ENCODE peak calls at places on chromosomes 2 and 18, in four cellular contexts. C is PC-9, S is sigmoid colon, L is Caco-2. N is an unnamed sample.

GRCh38 chr2:40545645-40546044 is 93.8 kb upstream of the SLC8A1 start:
- DNase-seq in L (no peak), C (no peak), S (no peak), N (no peak)

GRCh38 chr2:96819101-96819875 is 3.2 kb downstream of the CNNM3 start:
- DNase-seq in L (peak; percentile 94), C (no peak), S (no peak), N (no peak)

GRCh38 chr18:3401669-3402620 is 48.0 kb upstream of the TGIF1 start:
- DNase-seq in L (no peak), S (no peak), C (no peak), N (no peak)

GRCh38 chr18:55551227-55551626 is 36.8 kb downstream of the TCF4 start:
- DNase-seq in S (no peak), C (no peak), L (no peak), N (no peak)

GRCh38 chr18:57928466-57928865 is 115.6 kb upstream of the NEDD4L start:
- DNase-seq in C (no peak), L (no peak), S (no peak), N (no peak)

GRCh38 chr18:63518178-63519012 is 23.8 kb upstream of the SERPINB12 start:
- DNase-seq in C (peak; percentile 67), S (peak; percentile 74), L (peak; percentile 51), N (peak; percentile 28)

GRCh38 chr2:53252115-53252514 is 515.5 kb upstream of the CHAC2 start:
- DNase-seq in C (peak; percentile 58), L (no peak), S (no peak), N (no peak)

GRCh38 chr2:227799202-227799601 is 14.4 kb upstream of the CCL20 start:
- DNase-seq in C (no peak), L (no peak), S (no peak), N (no peak)

GRCh38 chr2:60885683-60886082 is 4.3 kb downstream of the REL start:
- DNase-seq in C (no peak), S (no peak), L (peak; percentile 25), N (no peak)

GRCh38 chr18:56431551-56431950 is 206.8 kb downstream of the TXNL1 start:
- DNase-seq in L (no peak), S (no peak), C (peak; percentile 91), N (peak; percentile 9)

GRCh38 chr2:238489431-238489830 is 62.7 kb downstream of the ASB1 start:
- DNase-seq in C (no peak), L (no peak), S (no peak), N (no peak)

GRCh38 chr2:231062776-231063175 is 6.1 kb downstream of the PSMD1 start:
- DNase-seq in S (no peak), C (no peak), L (no peak), N (no peak)

GRCh38 chr2:11738589-11739436 is 7.6 kb upstream of the LPIN1 start:
- DNase-seq in S (peak; percentile 96), L (peak; percentile 67), C (peak; percentile 95), N (no peak)

GRCh38 chr18:48954837-48955527 is 4.2 kb upstream of the SMAD7 start:
- DNase-seq in S (no peak), C (peak; percentile 74), L (no peak), N (no peak)

GRCh38 chr2:182504903-182505302 is 78.1 kb upstream of the PDE1A start:
- DNase-seq in S (no peak), L (no peak), C (no peak), N (peak; percentile 79)

GRCh38 chr2:127957240-127957639 is 70.6 kb downstream of the SAP130 start:
- DNase-seq in S (no peak), C (no peak), L (no peak), N (no peak)

GRCh38 chr2:1696472-1696871 is 47.8 kb downstream of the PXDN start:
- DNase-seq in C (no peak), S (no peak), L (no peak), N (no peak)

GRCh38 chr2:240278661-240279060 is 138.2 kb upstream of the OTOS start:
- DNase-seq in L (no peak), S (no peak), C (no peak), N (no peak)

GRCh38 chr2:166158546-166158945 is 30.7 kb upstream of the SCN1A start:
- DNase-seq in L (no peak), C (no peak), S (no peak), N (peak; percentile 14)

GRCh38 chr18:23982154-23983071 is 32.1 kb upstream of the TTC39C start:
- DNase-seq in L (no peak), S (peak; percentile 85), C (no peak), N (peak; percentile 65)

GRCh38 chr2:185738679-185739472 is at the start of gene FSIP2:
- DNase-seq in S (peak; percentile 67), C (no peak), L (no peak), N (peak; percentile 39)

GRCh38 chr2:41595235-41595634 is 452.6 kb upstream of the PKDCC start:
- DNase-seq in C (no peak), S (no peak), L (no peak), N (no peak)

GRCh38 chr2:199019898-199020507 is 437.7 kb downstream of the SATB2 start:
- DNase-seq in L (peak; percentile 14), C (no peak), S (no peak), N (peak; percentile 21)

GRCh38 chr18:6682437-6683111 is 46.9 kb upstream of the ARHGAP28 start:
- DNase-seq in C (no peak), S (peak; percentile 64), L (peak; percentile 64), N (no peak)

GRCh38 chr2:156947261-156947660 is 310.2 kb upstream of the GALNT5 start:
- DNase-seq in C (no peak), S (no peak), L (no peak), N (no peak)

GRCh38 chr2:148594216-148594615 is 50.3 kb upstream of the EPC2 start:
- DNase-seq in C (no peak), L (no peak), S (no peak), N (no peak)

GRCh38 chr2:38621018-38621417 is 18.3 kb upstream of the HNRNPLL start:
- DNase-seq in C (no peak), S (no peak), L (no peak), N (no peak)

GRCh38 chr2:143158098-143158497 is 28.9 kb downstream of the ARHGAP15 start:
- DNase-seq in C (no peak), L (no peak), S (no peak), N (no peak)
- H3K4me3 ChIP-seq in C (no peak overlapping the region), L (no peak overlapping the region), S (no peak overlapping the region), N (no peak overlapping the region)

GRCh38 chr2:43171789-43172188 is 54.6 kb downstream of the ZFP36L2 start:
- DNase-seq in S (peak; percentile 83), L (no peak), C (peak; percentile 37), N (peak; percentile 15)
- TF ChIP-seq CTCF in S (no peak), L (no peak), C (no peak), N (no peak)

GRCh38 chr18:78726326-78727056 is 253.1 kb upstream of the SALL3 start:
- DNase-seq in L (no peak), S (peak; percentile 33), C (no peak), N (no peak)
- H3K4me3 ChIP-seq in L (no peak overlapping the region), S (no peak overlapping the region), C (no peak overlapping the region), N (no peak overlapping the region)

DNA sequence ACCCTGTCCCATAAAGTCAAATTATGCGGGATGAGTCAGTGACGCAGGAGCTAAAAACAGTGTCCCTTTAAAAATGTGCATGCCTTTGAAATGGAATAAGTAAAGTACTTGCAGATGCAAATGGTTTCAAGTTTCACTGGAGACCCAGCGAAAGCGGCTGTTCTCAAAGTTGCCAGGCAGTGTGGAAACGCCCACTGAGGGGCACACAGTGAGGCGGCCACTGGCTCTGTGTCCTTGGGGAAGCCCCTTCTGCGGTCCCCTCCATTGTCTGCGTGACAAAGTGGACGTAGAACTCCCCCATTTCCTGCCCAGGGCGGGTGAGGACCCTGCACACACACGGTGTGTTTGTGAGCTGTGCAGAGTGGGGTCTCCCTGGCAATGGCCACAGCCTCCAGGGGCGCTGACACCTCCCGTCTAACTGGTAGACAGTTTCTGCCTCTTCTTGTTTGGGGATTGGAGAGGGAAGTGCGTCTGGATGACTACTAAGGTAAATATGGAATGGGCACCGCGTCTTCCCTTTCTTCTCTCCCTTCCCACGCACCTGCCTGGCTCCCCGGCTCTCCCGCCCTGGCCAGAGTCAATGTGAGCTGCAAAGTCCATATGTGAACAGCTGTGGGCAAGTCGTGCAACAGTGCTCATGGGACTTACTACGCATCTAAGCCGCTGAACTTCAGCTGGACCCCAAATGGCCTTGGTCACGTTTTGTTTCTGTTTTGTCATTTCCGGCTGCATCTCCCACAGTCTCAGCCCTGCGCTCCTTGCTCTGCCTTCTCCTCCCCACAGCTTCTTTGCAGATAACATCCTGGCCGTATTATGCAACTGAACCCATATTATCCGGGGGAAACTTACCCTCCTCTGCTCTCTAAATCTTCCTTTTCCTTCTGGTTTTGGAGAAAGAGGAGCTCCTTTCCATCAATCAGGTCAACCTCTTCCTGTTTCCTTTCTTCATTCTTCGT is 33.7 kb upstream of the ZNF516 start:
- DNase-seq in C (peak; percentile 43), L (peak; percentile 1), S (peak; percentile 82), N (no peak)
- TF ChIP-seq CTCF in C (no peak), L (no peak), S (no peak), N (peak; percentile 12)

GRCh38 chr2:202479090-202479489 is 103.0 kb downstream of the BMPR2 start:
- DNase-seq in S (no peak), L (no peak), C (no peak), N (no peak)
- H3K4me3 ChIP-seq in S (no peak overlapping the region), L (no peak overlapping the region), C (no peak overlapping the region), N (no peak overlapping the region)

GRCh38 chr2:8548065-8548870 is 133.6 kb upstream of the ID2 start:
- DNase-seq in L (no peak), C (no peak), S (peak; percentile 55), N (no peak)
- TF ChIP-seq CTCF in L (no peak), C (no peak), S (no peak), N (no peak)

GRCh38 chr2:178111743-178112142 is 494 bp upstream of the RBM45 start:
- DNase-seq in C (no peak), S (no peak), L (no peak), N (no peak)
- H3K4me3 ChIP-seq in C (peak overlapping the region; percentile 77), S (peak overlapping the region; percentile 86), L (no peak overlapping the region), N (no peak overlapping the region)

GRCh38 chr2:20016346-20016745 is 3.9 kb upstream of the MATN3 start:
- DNase-seq in L (peak; percentile 51), C (no peak), S (no peak), N (no peak)
- TF ChIP-seq CTCF in L (peak; percentile 41), C (no peak), S (no peak), N (no peak)

DNA sequence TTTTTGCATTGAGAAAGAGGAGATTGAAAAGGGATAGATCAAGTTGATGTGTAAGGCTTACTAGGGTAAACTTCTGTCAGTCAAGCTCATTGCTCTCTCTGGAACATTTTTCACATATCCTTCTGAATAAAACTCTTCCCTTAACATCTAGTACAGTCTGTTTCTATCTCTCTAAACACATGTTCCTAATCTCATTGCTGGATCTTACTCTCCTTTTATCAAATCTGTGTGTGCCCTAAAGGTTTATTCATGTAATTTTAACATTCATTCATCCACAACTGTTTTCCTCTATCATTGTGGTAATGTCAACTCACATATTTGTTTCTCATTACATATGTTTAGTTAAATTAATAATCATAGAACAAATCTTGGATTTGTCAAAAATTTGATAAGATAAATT is 277.9 kb upstream of the GULP1 start:
- DNase-seq in L (no peak), C (no peak), S (no peak), N (no peak)
- H3K4me3 ChIP-seq in L (no peak overlapping the region), C (no peak overlapping the region), S (no peak overlapping the region), N (no peak overlapping the region)

N was measured in retinal pigment epithelial cell.